ENCODE peak calls at places on chromosomes 13 and 19, in six cellular contexts. Q is NCI-H748 treated with DMSO at 0.1 percent for 48 hours; F is stimulated activated CD4-positive, alpha-beta T cell treated with anti-CD3 and anti-CD28 coated beads, TNF-alpha, amount 100 ng/mL, for 48 hours; C is activated CD8-positive, alpha-beta T cell treated with anti-CD3 and anti-CD28 coated beads, Interleukin-2, amount 10 ng/mL, durations not matched to agents 7 days and 5 days; K is stomach; H is effector CD8-positive, alpha-beta T cell. P is an unnamed sample.
A peak's percentile ranks its signal among the peaks of the same experiment; 100 is the strongest.

GRCh38 chr19:23872282-23872919 is 42.3 kb upstream of the ZNF726 start:
- DNase-seq in Q (no peak), F (no peak), C (no peak), K (no peak), H (no peak), P (no peak)

GRCh38 chr19:58374200-58374599 is 6.6 kb downstream of the ZNF837 start:
- DNase-seq in Q (no peak), F (no peak), C (no peak), K (no peak), H (no peak), P (no peak)

GRCh38 chr13:44848956-44849748 is 140.1 kb downstream of the NUFIP1 start:
- DNase-seq in Q (no peak), F (no peak), C (no peak), K (no peak), H (no peak), P (no peak)

GRCh38 chr13:112757759-112758086 is 67.9 kb downstream of the ATP11A start:
- DNase-seq in Q (no peak), F (no peak), C (no peak), K (no peak), H (no peak), P (no peak)

GRCh38 chr19:47019431-47020041 is at the start of gene NPAS1:
- DNase-seq in Q (no peak), F (no peak), C (no peak), K (no peak), H (no peak), P (no peak)

GRCh38 chr13:35961002-35961401 is 170.2 kb downstream of the DCLK1 start:
- DNase-seq in Q (no peak), F (no peak), C (no peak), K (no peak), H (no peak), P (no peak)

GRCh38 chr19:46890423-46891170 is 29.8 kb downstream of the ARHGAP35 start:
- DNase-seq in Q (no peak), F (no peak), C (no peak), K (no peak), H (no peak), P (no peak)

GRCh38 chr13:107190065-107190464 is 622.1 kb upstream of the ARGLU1 start:
- DNase-seq in Q (no peak), F (no peak), C (no peak), K (no peak), H (no peak), P (no peak)

GRCh38 chr19:27762933-27763332 is 1450.0 kb downstream of the UQCRFS1 start:
- DNase-seq in Q (no peak), F (no peak), C (no peak), K (no peak), H (no peak), P (no peak)

GRCh38 chr19:18932216-18932841 is 8.7 kb downstream of the HOMER3 start:
- DNase-seq in Q (peak; percentile 25), F (peak; percentile 93), C (peak; percentile 84), K (peak; percentile 82), H (peak; percentile 81), P (peak; percentile 65)

GRCh38 chr13:71115301-71115700 is 751.7 kb downstream of the DACH1 start:
- DNase-seq in Q (no peak), F (no peak), C (no peak), K (no peak), H (no peak), P (no peak)

GRCh38 chr19:3774621-3775373 is 2.8 kb upstream of the RAX2 start:
- DNase-seq in Q (no peak), F (no peak), C (no peak), K (no peak), H (no peak), P (no peak)

GRCh38 chr13:113723400-113724015 is 35.5 kb upstream of the TMEM255B start:
- DNase-seq in Q (no peak), F (no peak), C (no peak), K (no peak), H (no peak), P (no peak)